ENCODE peak calls at places on chromosomes 3 and 15, in four cellular contexts. R is K562, B is H1, Y is HepG2. E is an unnamed sample.

GRCh38 chr15:31292391-31293020 is 34.1 kb upstream of the KLF13 start:
- DNase-seq in B (no peak), Y (peak; percentile 71), R (no peak), E (no peak)

GRCh38 chr15:96361309-96362000 is 31.0 kb downstream of the NR2F2 start:
- DNase-seq in R (no peak), Y (no peak), B (no peak), E (no peak)

GRCh38 chr3:123258359-123258758 is 56.6 kb downstream of the SEC22A start:
- DNase-seq in Y (no peak), B (no peak), R (no peak), E (no peak)

GRCh38 chr3:169272533-169272932 is 391.0 kb downstream of the MECOM start:
- DNase-seq in Y (no peak), B (no peak), R (no peak), E (no peak)

GRCh38 chr3:62032738-62033137 is 340.6 kb downstream of the FEZF2 start:
- DNase-seq in R (no peak), Y (no peak), B (no peak), E (no peak)

GRCh38 chr3:123150449-123150954 is 51.2 kb upstream of the SEC22A start:
- DNase-seq in B (no peak), Y (no peak), R (no peak), E (no peak)

GRCh38 chr15:57541805-57542504 is 49.7 kb upstream of the MYZAP start:
- DNase-seq in B (no peak), Y (peak; percentile 44), R (peak; percentile 52), E (peak; percentile 77)

GRCh38 chr3:149216195-149216869 is 5.3 kb downstream of the CP start:
- DNase-seq in Y (peak; percentile 37), R (no peak), B (no peak), E (no peak)

GRCh38 chr15:44676676-44677075 is 13.2 kb upstream of the SPG11 start:
- DNase-seq in Y (no peak), B (no peak), R (no peak), E (no peak)

GRCh38 chr3:71207632-71208031 is 375.9 kb downstream of the FOXP1 start:
- DNase-seq in R (no peak), Y (peak; percentile 86), B (no peak), E (no peak)

GRCh38 chr15:52078876-52079700 is 33.5 kb downstream of the BCL2L10 start:
- DNase-seq in B (peak; percentile 51), R (peak; percentile 70), Y (peak; percentile 59), E (peak; percentile 79)

GRCh38 chr15:25543156-25543555 is 104.3 kb upstream of the UBE3A start:
- DNase-seq in Y (no peak), B (no peak), R (no peak), E (no peak)

GRCh38 chr3:188827593-188827992 is 344.2 kb upstream of the TPRG1 start:
- DNase-seq in Y (no peak), R (no peak), B (no peak), E (no peak)

GRCh38 chr3:188829577-188829976 is 342.2 kb upstream of the TPRG1 start:
- DNase-seq in B (no peak), Y (no peak), R (no peak), E (no peak)

GRCh38 chr3:188824596-188824995 is 347.2 kb upstream of the TPRG1 start:
- DNase-seq in Y (no peak), B (no peak), R (no peak), E (no peak)

GRCh38 chr3:188826574-188826973 is 345.2 kb upstream of the TPRG1 start:
- DNase-seq in R (no peak), B (no peak), Y (no peak), E (no peak)

DNA sequence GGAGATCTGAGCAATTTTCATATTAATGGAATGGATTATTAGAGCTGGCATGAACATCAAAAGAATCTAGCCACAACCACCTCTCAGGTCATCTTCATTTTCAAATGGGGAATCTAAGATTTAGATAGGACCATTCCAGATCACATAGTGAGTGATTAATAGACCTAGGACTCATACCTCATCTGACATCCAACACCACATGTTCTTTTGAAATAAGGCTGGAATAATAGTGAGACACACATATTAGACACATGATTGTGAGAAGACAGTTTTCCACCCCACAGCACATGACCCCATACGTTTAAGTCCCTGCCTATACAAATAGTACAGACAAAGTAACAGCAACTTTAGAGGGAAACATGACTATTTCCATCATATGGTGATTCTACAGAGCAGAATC is 344.7 kb upstream of the TPRG1 start:
- DNase-seq in B (no peak), R (no peak), Y (no peak), E (no peak)
- TF ChIP-seq RNF2 in B (no peak), R (no peak), Y (no peak), E (no peak)

GRCh38 chr3:80855482-80855881 is 906.0 kb downstream of the GBE1 start:
- DNase-seq in Y (no peak), B (no peak), R (no peak), E (no peak)
- TF ChIP-seq USF2 in Y (no peak), B (no peak), R (no peak), E (no peak)

GRCh38 chr3:117278424-117279190 is 569.0 kb downstream of the TUSC7 start:
- DNase-seq in R (no peak), Y (peak; percentile 28), B (no peak), E (peak; percentile 88)
- TF ChIP-seq PHF8 in R (no peak), Y (no peak), B (no peak), E (no peak)

GRCh38 chr3:126262227-126262626 is 81.8 kb upstream of the ALDH1L1 start:
- DNase-seq in B (no peak), Y (no peak), R (no peak), E (no peak)

GRCh38 chr3:126264381-126264780 is 84.0 kb upstream of the ALDH1L1 start:
- DNase-seq in B (no peak), R (no peak), Y (no peak), E (no peak)

GRCh38 chr3:126263971-126264370 is 83.6 kb upstream of the ALDH1L1 start:
- DNase-seq in B (no peak), R (no peak), Y (no peak), E (no peak)

GRCh38 chr3:126264952-126265351 is 84.6 kb upstream of the ALDH1L1 start:
- DNase-seq in B (no peak), Y (no peak), R (no peak), E (no peak)

DNA sequence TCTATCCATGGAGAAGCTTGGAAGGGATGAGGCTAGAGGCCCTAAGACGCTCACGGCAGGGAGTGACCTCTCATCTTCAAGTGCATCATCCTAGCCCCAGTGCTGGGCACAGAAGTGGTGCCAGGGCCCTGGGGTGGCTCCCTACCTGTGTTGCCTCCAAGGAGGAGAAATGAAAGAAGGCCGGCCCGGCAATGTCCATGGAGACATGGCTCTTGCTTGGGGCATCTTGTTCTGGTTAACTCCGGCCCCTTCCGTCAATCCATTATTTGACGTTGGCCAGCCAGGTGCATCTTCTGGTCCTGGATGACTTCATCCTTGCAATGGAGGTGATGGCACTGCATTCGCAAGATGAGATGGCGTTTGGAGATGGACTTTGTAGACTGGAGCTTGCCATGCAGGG is 83.2 kb upstream of the ALDH1L1 start:
- DNase-seq in Y (no peak), R (no peak), B (no peak), E (no peak)
- TF ChIP-seq RNF2 in Y (no peak), R (no peak), B (no peak), E (no peak)

GRCh38 chr15:88454231-88454630 is 13.0 kb downstream of the MRPL46 start:
- DNase-seq in B (no peak), Y (no peak), R (no peak), E (no peak)
- TF ChIP-seq USF2 in B (no peak), Y (no peak), R (no peak), E (no peak)

DNA sequence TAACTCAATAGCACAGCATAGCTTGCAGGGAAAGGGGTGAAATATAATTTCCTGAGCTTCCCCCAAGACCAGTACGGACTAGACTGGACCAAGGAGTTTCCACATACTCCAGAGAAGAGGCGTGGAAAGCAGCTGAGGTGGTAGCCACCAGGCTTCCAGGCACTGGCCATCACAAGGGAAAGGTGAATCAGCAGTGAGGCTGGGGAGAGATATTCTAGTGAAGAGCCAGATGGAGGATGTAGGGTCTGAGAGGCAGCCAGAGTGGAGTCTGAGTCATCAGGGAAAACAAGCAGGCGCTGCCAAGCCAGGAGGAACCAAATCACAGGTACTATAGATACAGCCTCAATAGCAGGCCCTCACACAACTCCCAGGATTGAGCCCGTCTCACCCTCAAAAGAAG is 9.6 kb upstream of the RASA2 start:
- DNase-seq in R (no peak), Y (peak; percentile 20), B (no peak), E (peak; percentile 65)
- TF ChIP-seq PHF8 in R (no peak), Y (no peak), B (no peak), E (no peak)

DNA sequence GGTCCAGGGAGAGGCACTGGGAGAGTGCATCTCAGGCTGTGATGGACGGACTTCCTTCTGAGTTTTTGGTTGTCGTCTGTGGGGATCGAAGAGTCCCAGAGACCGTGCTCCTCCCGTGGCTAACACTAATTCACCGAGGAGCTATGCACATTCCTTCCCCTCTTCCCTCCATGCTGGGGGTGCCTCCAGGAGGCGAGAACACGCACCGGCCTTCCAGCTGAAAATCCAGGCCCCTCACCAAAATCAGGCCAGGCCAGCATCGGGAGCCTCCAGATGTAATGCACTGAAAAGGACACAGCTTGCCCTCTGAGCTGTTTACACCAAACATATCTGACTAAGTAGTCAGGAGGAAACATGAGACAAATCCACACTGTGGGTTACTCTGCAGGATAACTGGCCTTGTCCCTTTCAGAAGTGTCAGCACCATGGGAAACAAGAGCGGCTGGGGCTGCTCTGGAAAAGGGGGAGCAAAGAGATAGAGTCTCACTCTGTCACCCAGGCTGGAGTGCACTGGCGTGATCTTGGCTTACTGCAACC is 5.5 kb downstream of the RNU5B-1 start:
- DNase-seq in Y (no peak), R (no peak), B (no peak), E (no peak)
- TF ChIP-seq RNF2 in Y (no peak), R (no peak), B (no peak), E (no peak)

GRCh38 chr3:180335056-180335455 is 266.9 kb upstream of the TTC14 start:
- DNase-seq in R (no peak), B (no peak), Y (no peak), E (no peak)

GRCh38 chr3:180330440-180330839 is 271.5 kb upstream of the TTC14 start:
- DNase-seq in B (no peak), R (no peak), Y (no peak), E (no peak)

GRCh38 chr3:180329847-180330246 is 272.1 kb upstream of the TTC14 start:
- DNase-seq in Y (no peak), B (no peak), R (no peak), E (no peak)

GRCh38 chr3:180329187-180329586 is 272.8 kb upstream of the TTC14 start:
- DNase-seq in B (no peak), R (no peak), Y (no peak), E (no peak)

DNA sequence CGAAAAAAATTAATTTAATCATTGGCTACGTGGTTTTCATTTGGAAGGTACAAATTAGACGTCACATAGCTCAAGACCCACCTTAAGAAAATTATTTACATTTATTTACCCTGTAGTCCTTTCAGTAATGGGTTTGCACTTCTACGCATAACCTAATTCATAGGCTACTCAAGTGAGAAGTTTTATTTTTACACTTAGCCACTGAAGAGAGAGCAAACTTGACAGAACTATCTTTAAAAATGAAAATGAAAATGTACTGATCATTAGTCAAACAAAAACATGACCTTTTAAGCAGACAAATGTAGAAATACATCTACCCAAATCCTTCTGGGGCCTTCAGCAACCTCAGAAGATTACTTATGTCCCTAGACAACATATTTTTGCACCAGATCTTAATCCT is 269.4 kb upstream of the TTC14 start:
- DNase-seq in R (no peak), B (no peak), Y (no peak), E (no peak)
- TF ChIP-seq USF2 in R (no peak), B (no peak), Y (no peak), E (no peak)

E was measured in A549.